ENCODE peak calls at places on chromosomes 3 and 15, in six cellular contexts. One of them, this sample, is unnamed.
A peak's percentile ranks its signal among the peaks of the same experiment; 100 is the strongest.

GRCh38 chr15:71752604-71753289 is 57.6 kb upstream of the NR2E3 start:
- DNase-seq in neuronal stem cell: peak; percentile 18
- DNase-seq in IMR-90: peak; percentile 94
- DNase-seq in mesendoderm: peak; percentile 60
- DNase-seq in H1: no peak
- DNase-seq in H9: peak; percentile 44
- DNase-seq in this sample: peak; percentile 35

GRCh38 chr3:66153471-66153870 is 67.3 kb upstream of the SLC25A26 start:
- DNase-seq in neuronal stem cell: no peak
- DNase-seq in IMR-90: no peak
- DNase-seq in mesendoderm: no peak
- DNase-seq in H1: no peak
- DNase-seq in H9: no peak
- DNase-seq in this sample: peak; percentile 71

GRCh38 chr15:67892559-67893377 is 52.9 kb upstream of the RNU6-1 start:
- DNase-seq in neuronal stem cell: no peak
- DNase-seq in IMR-90: no peak
- DNase-seq in mesendoderm: no peak
- DNase-seq in H1: no peak
- DNase-seq in H9: no peak
- DNase-seq in this sample: no peak

GRCh38 chr3:52403955-52404354 is 40.9 kb downstream of the SEMA3G start:
- DNase-seq in neuronal stem cell: no peak
- DNase-seq in IMR-90: no peak
- DNase-seq in mesendoderm: no peak
- DNase-seq in H1: no peak
- DNase-seq in H9: no peak
- DNase-seq in this sample: no peak

GRCh38 chr3:153572654-153573053 is 410.6 kb downstream of the RAP2B start:
- DNase-seq in neuronal stem cell: no peak
- DNase-seq in IMR-90: no peak
- DNase-seq in mesendoderm: no peak
- DNase-seq in H1: no peak
- DNase-seq in H9: no peak
- DNase-seq in this sample: no peak

GRCh38 chr15:87753539-87753938 is 503.0 kb downstream of the NTRK3 start:
- DNase-seq in neuronal stem cell: no peak
- DNase-seq in IMR-90: no peak
- DNase-seq in mesendoderm: peak; percentile 40
- DNase-seq in H1: no peak
- DNase-seq in H9: peak; percentile 42
- DNase-seq in this sample: no peak

GRCh38 chr3:9420850-9421549 is 23.6 kb downstream of the SETD5 start:
- DNase-seq in neuronal stem cell: no peak
- DNase-seq in IMR-90: peak; percentile 57
- DNase-seq in mesendoderm: no peak
- DNase-seq in H1: no peak
- DNase-seq in H9: no peak
- DNase-seq in this sample: peak; percentile 58

GRCh38 chr3:171671709-171672108 is 138.6 kb downstream of the PLD1 start:
- DNase-seq in neuronal stem cell: no peak
- DNase-seq in IMR-90: no peak
- DNase-seq in mesendoderm: no peak
- DNase-seq in H1: no peak
- DNase-seq in H9: no peak
- DNase-seq in this sample: no peak

GRCh38 chr3:6449099-6449498 is 411.8 kb upstream of the GRM7 start:
- DNase-seq in neuronal stem cell: no peak
- DNase-seq in IMR-90: no peak
- DNase-seq in mesendoderm: no peak
- DNase-seq in H1: no peak
- DNase-seq in H9: no peak
- DNase-seq in this sample: no peak

GRCh38 chr15:50484781-50485180 is 60.6 kb downstream of the USP8 start:
- DNase-seq in neuronal stem cell: no peak
- DNase-seq in IMR-90: no peak
- DNase-seq in mesendoderm: no peak
- DNase-seq in H1: no peak
- DNase-seq in H9: no peak
- DNase-seq in this sample: no peak

GRCh38 chr3:111538687-111539086 is 3.3 kb upstream of the CD96 start:
- DNase-seq in neuronal stem cell: no peak
- DNase-seq in IMR-90: peak; percentile 72
- DNase-seq in mesendoderm: no peak
- DNase-seq in H1: no peak
- DNase-seq in H9: no peak
- DNase-seq in this sample: peak; percentile 12
- H3K18ac ChIP-seq in neuronal stem cell: no peak overlapping the region
- H3K18ac ChIP-seq in IMR-90: peak overlapping the region; percentile 38
- H3K18ac ChIP-seq in mesendoderm: no peak overlapping the region
- H3K18ac ChIP-seq in H1: no peak overlapping the region
- H3K18ac ChIP-seq in H9: no peak overlapping the region
- H3K18ac ChIP-seq in this sample: no peak overlapping the region

GRCh38 chr3:90039994-90040393 is 932.6 kb downstream of the EPHA3 start:
- DNase-seq in neuronal stem cell: no peak
- DNase-seq in IMR-90: no peak
- DNase-seq in mesendoderm: no peak
- DNase-seq in H1: no peak
- DNase-seq in H9: no peak
- DNase-seq in this sample: no peak

GRCh38 chr3:90035643-90036042 is 928.2 kb downstream of the EPHA3 start:
- DNase-seq in neuronal stem cell: no peak
- DNase-seq in IMR-90: no peak
- DNase-seq in mesendoderm: peak; percentile 59
- DNase-seq in H1: no peak
- DNase-seq in H9: no peak
- DNase-seq in this sample: no peak

GRCh38 chr3:90033242-90033641 is 925.8 kb downstream of the EPHA3 start:
- DNase-seq in neuronal stem cell: no peak
- DNase-seq in IMR-90: no peak
- DNase-seq in mesendoderm: peak; percentile 54
- DNase-seq in H1: no peak
- DNase-seq in H9: no peak
- DNase-seq in this sample: no peak

GRCh38 chr3:90040554-90040953 is 933.1 kb downstream of the EPHA3 start:
- DNase-seq in neuronal stem cell: no peak
- DNase-seq in IMR-90: no peak
- DNase-seq in mesendoderm: no peak
- DNase-seq in H1: no peak
- DNase-seq in H9: no peak
- DNase-seq in this sample: no peak

DNA sequence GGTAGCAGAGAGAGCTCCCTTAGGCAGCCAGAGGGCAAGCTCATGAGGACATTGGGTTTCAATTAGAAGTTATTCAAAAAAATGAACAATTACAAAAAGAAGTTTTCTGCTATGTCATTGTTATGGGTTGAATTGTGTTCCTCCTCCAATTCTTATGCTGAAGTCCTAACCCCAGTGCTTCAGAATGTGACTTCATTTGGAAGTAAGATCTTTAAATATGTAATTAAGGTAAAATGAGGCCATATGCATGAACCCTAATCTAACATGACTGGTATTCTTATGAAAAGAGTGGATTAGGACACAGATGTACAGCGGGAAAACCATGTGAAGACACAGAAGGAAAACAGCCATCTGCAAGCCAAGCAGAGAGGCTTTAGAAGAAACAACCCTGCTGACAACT is 929.5 kb downstream of the EPHA3 start:
- DNase-seq in neuronal stem cell: no peak
- DNase-seq in IMR-90: no peak
- DNase-seq in mesendoderm: no peak
- DNase-seq in H1: no peak
- DNase-seq in H9: no peak
- DNase-seq in this sample: no peak
- H2AK5ac ChIP-seq in neuronal stem cell: no peak overlapping the region
- H2AK5ac ChIP-seq in IMR-90: no peak overlapping the region
- H2AK5ac ChIP-seq in mesendoderm: no peak overlapping the region
- H2AK5ac ChIP-seq in H1: no peak overlapping the region
- H2AK5ac ChIP-seq in H9: no peak overlapping the region
- H2AK5ac ChIP-seq in this sample: no peak overlapping the region

DNA sequence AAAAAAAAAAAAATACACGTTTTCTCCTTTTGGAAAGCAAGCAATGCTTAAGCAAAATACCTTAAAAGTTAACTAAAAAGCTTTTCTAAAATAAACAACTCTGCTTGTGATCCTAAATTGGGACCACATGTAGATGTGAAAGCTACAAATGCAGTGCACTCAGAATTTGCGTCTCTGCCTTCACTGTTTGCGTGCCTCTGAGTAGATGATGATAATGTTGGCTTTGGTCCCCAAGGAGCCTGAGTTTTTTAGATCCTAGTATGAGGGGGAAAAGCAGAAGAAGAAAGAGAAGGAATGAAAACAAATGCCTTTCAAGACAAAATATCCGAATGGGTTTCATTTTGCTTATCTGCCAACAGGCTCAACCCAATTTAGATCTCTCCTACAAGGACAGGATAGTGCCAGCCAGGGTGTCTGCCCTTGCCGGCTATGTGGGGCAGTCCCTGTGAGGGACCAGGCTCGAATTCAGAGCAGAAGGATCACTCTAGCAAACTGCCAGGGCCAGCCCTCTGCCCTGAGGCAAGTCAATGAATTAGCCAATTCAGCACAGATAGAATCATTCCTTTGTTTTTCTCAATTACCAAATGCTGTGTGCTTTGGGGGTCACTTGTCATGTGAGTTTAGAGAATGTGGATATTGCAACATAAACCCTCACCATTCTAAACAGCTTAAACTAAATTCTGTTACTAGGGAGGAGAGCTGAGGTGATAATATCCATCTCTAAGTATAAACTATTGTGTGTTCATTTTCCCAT is 28.5 kb downstream of the SCG5 start:
- DNase-seq in neuronal stem cell: no peak
- DNase-seq in IMR-90: peak; percentile 45
- DNase-seq in mesendoderm: peak; percentile 83
- DNase-seq in H1: no peak
- DNase-seq in H9: peak; percentile 58
- DNase-seq in this sample: no peak
- H3K18ac ChIP-seq in neuronal stem cell: no peak overlapping the region
- H3K18ac ChIP-seq in IMR-90: peak overlapping the region; percentile 88
- H3K18ac ChIP-seq in mesendoderm: no peak overlapping the region
- H3K18ac ChIP-seq in H1: no peak overlapping the region
- H3K18ac ChIP-seq in H9: no peak overlapping the region
- H3K18ac ChIP-seq in this sample: no peak overlapping the region

GRCh38 chr3:141737828-141738635 is at the start of gene RNF7:
- DNase-seq in neuronal stem cell: peak; percentile 96
- DNase-seq in IMR-90: peak; percentile 93
- DNase-seq in mesendoderm: peak; percentile 97
- DNase-seq in H1: peak; percentile 97
- DNase-seq in H9: peak; percentile 96
- DNase-seq in this sample: peak; percentile 99
- H2AK5ac ChIP-seq in neuronal stem cell: peak within 1 kb of the TSS; percentile 9
- H2AK5ac ChIP-seq in IMR-90: peak within 1 kb of the TSS; percentile 97
- H2AK5ac ChIP-seq in mesendoderm: peak within 1 kb of the TSS; percentile 62
- H2AK5ac ChIP-seq in H1: peak within 1 kb of the TSS; percentile 48
- H2AK5ac ChIP-seq in H9: no peak within 1 kb of the TSS
- H2AK5ac ChIP-seq in this sample: peak within 1 kb of the TSS; percentile 71

GRCh38 chr15:66775127-66776105 is 73.4 kb downstream of the SMAD6 start:
- DNase-seq in neuronal stem cell: no peak
- DNase-seq in IMR-90: no peak
- DNase-seq in mesendoderm: no peak
- DNase-seq in H1: no peak
- DNase-seq in H9: no peak
- DNase-seq in this sample: no peak

GRCh38 chr15:66777054-66777453 is 75.0 kb downstream of the SMAD6 start:
- DNase-seq in neuronal stem cell: no peak
- DNase-seq in IMR-90: no peak
- DNase-seq in mesendoderm: no peak
- DNase-seq in H1: no peak
- DNase-seq in H9: no peak
- DNase-seq in this sample: no peak

GRCh38 chr15:66772967-66773873 is 71.2 kb downstream of the SMAD6 start:
- DNase-seq in neuronal stem cell: peak; percentile 68
- DNase-seq in IMR-90: no peak
- DNase-seq in mesendoderm: no peak
- DNase-seq in H1: no peak
- DNase-seq in H9: no peak
- DNase-seq in this sample: no peak

GRCh38 chr15:66772604-66772966 is 70.5 kb downstream of the SMAD6 start:
- DNase-seq in neuronal stem cell: no peak
- DNase-seq in IMR-90: no peak
- DNase-seq in mesendoderm: no peak
- DNase-seq in H1: no peak
- DNase-seq in H9: no peak
- DNase-seq in this sample: no peak

DNA sequence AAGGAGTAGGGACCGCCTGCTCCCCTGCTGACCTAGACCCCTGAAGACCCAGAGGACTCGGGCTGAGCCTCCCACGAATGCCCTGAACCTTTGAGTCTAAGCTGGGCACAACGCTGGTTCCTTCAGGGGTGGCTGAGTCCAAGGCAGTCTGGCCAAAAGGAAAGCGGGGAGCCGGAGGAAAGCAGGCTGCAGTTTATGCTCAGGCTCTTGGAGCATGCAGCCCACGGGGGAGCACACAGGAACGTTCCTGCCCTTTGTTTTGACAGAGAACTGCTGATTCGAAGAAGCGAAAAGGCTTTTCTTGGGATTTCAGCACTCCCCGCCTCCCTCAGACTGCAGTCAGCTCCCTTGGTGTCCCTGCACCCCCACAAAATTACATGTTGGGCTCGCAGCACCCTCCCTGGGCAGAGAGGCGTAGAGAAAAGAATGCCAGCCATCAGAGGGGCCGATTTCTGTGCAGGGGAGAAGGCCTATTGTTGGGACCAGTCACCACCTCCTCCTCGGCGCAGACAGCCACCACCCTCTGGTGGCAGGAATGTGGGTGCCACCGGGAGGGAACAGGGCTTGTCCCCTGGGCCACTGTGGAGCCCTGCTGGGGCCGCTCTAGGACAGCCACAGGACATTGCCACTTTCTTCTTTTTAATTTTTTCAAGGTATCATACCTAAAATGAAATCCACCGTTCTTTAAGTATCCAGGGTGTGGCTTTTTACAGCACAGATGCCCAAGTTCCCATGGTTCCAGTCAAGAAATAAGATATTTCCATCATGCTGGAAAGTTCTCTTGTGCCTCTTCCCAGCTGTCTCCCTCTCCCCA is 72.2 kb downstream of the SMAD6 start:
- DNase-seq in neuronal stem cell: peak; percentile 87
- DNase-seq in IMR-90: peak; percentile 64
- DNase-seq in mesendoderm: peak; percentile 93
- DNase-seq in H1: peak; percentile 95
- DNase-seq in H9: peak; percentile 91
- DNase-seq in this sample: peak; percentile 93
- H3K18ac ChIP-seq in neuronal stem cell: peak overlapping the region; percentile 96
- H3K18ac ChIP-seq in IMR-90: peak overlapping the region; percentile 14
- H3K18ac ChIP-seq in mesendoderm: peak overlapping the region; percentile 3
- H3K18ac ChIP-seq in H1: peak overlapping the region; percentile 79
- H3K18ac ChIP-seq in H9: peak overlapping the region; percentile 47
- H3K18ac ChIP-seq in this sample: peak overlapping the region; percentile 88

This sample was measured in trophoblast cell.